ENCODE peak calls at places on chromosomes 12 and 14, in seven cellular contexts. F, G, B, M, Q, K and E are unnamed samples.

GRCh38 chr12:62632521-62632920 is 165.9 kb downstream of the MON2 start:
- DNase-seq in G (peak; percentile 73), F (peak; percentile 45), B (no peak), K (no peak), M (peak; percentile 19), Q (no peak), E (peak; percentile 30)

GRCh38 chr14:76784881-76785280 is 23.6 kb downstream of the VASH1 start:
- DNase-seq in G (peak; percentile 85), M (peak; percentile 32), Q (peak; percentile 98), B (peak; percentile 52), K (no peak), F (no peak), E (no peak)

GRCh38 chr14:75126121-75126544 is 715 bp downstream of the NEK9 start:
- DNase-seq in K (no peak), Q (no peak), B (no peak), F (no peak), M (no peak), G (no peak), E (no peak)

GRCh38 chr12:70240677-70241076 is 2.6 kb upstream of the CNOT2 start:
- DNase-seq in Q (no peak), F (no peak), K (no peak), M (no peak), B (peak; percentile 43), G (no peak), E (no peak)

GRCh38 chr14:65301862-65302539 is 110.5 kb upstream of the FUT8 start:
- DNase-seq in B (no peak), Q (no peak), M (no peak), G (no peak), K (no peak), F (no peak), E (no peak)

GRCh38 chr12:32039341-32039740 is 67.3 kb upstream of the BICD1 start:
- DNase-seq in M (no peak), Q (no peak), B (no peak), K (no peak), F (no peak), G (peak; percentile 11), E (no peak)

GRCh38 chr12:44774815-44775411 is 101.2 kb downstream of the NELL2 start:
- DNase-seq in K (no peak), G (no peak), B (peak; percentile 21), Q (no peak), M (no peak), F (no peak), E (no peak)

GRCh38 chr12:12182926-12183325 is 83.9 kb downstream of the LRP6 start:
- DNase-seq in F (no peak), G (peak; percentile 77), M (peak; percentile 48), B (no peak), K (peak; percentile 34), Q (no peak), E (no peak)

GRCh38 chr12:85310456-85311076 is 30.5 kb downstream of the ALX1 start:
- DNase-seq in M (peak; percentile 7), G (no peak), F (no peak), Q (no peak), K (no peak), B (no peak), E (no peak)

GRCh38 chr12:52203126-52203921 is 11.5 kb upstream of the KRT80 start:
- DNase-seq in B (no peak), G (peak; percentile 74), M (peak; percentile 10), Q (peak; percentile 63), F (peak; percentile 70), K (peak; percentile 90), E (no peak)

GRCh38 chr12:100666588-100666987 is 93.1 kb downstream of the GAS2L3 start:
- DNase-seq in G (no peak), M (no peak), Q (no peak), B (no peak), F (no peak), K (no peak), E (no peak)

GRCh38 chr12:104681012-104681690 is 224.4 kb downstream of the CHST11 start:
- DNase-seq in Q (no peak), K (no peak), B (no peak), F (no peak), G (no peak), M (no peak), E (no peak)

GRCh38 chr14:100083706-100084105 is 18.5 kb downstream of the EVL start:
- DNase-seq in Q (no peak), K (no peak), G (no peak), F (no peak), B (no peak), M (no peak), E (no peak)

GRCh38 chr12:20211537-20211936 is 156.8 kb upstream of the PDE3A start:
- DNase-seq in M (no peak), Q (no peak), B (no peak), K (no peak), G (no peak), F (no peak), E (no peak)

GRCh38 chr12:25771062-25771461 is 187.4 kb upstream of the RASSF8 start:
- DNase-seq in K (no peak), Q (no peak), M (no peak), F (no peak), G (no peak), B (no peak), E (no peak)

GRCh38 chr12:106179086-106179485 is 40.3 kb upstream of the NUAK1 start:
- DNase-seq in Q (peak; percentile 92), B (no peak), F (no peak), G (no peak), K (no peak), M (no peak), E (no peak)

GRCh38 chr14:90545966-90546751 is 149.3 kb downstream of the CALM1 start:
- DNase-seq in M (no peak), B (no peak), K (no peak), G (peak; percentile 43), Q (peak; percentile 82), F (no peak), E (no peak)

GRCh38 chr14:75229576-75229922 is 49.1 kb upstream of the FOS start:
- DNase-seq in B (no peak), Q (no peak), M (no peak), F (no peak), K (no peak), G (no peak), E (no peak)

GRCh38 chr14:55921516-55921915 is 196.7 kb upstream of the PELI2 start:
- DNase-seq in Q (no peak), F (no peak), M (no peak), B (no peak), K (no peak), G (no peak), E (no peak)

GRCh38 chr12:63294327-63294632 is 143.3 kb upstream of the AVPR1A start:
- DNase-seq in K (no peak), M (no peak), G (peak; percentile 89), F (peak; percentile 27), Q (no peak), B (no peak), E (peak; percentile 25)

GRCh38 chr14:102828201-102828600 is 51.0 kb downstream of the TRAF3 start:
- DNase-seq in M (no peak), G (peak; percentile 26), B (no peak), K (no peak), Q (no peak), F (no peak), E (no peak)

GRCh38 chr12:57456145-57456700 is 1.1 kb downstream of the INHBE start:
- DNase-seq in Q (peak; percentile 43), F (no peak), K (no peak), G (peak; percentile 63), M (peak; percentile 60), B (peak; percentile 31), E (no peak)

GRCh38 chr12:57049890-57050289 is at the start of gene MYO1A:
- DNase-seq in F (no peak), K (no peak), Q (no peak), G (peak; percentile 41), B (no peak), M (no peak), E (no peak)

GRCh38 chr12:122081108-122081696 is 2.6 kb downstream of the MLXIP start:
- DNase-seq in G (peak; percentile 36), K (no peak), B (no peak), M (no peak), Q (no peak), F (no peak), E (no peak)

GRCh38 chr12:34286934-34287333 is 264.6 kb downstream of the ALG10 start:
- DNase-seq in Q (no peak), F (no peak), G (no peak), K (no peak), M (no peak), B (no peak), E (no peak)

GRCh38 chr12:62848418-62848817 is 86.5 kb downstream of the PPM1H start:
- DNase-seq in B (no peak), M (no peak), K (no peak), G (peak; percentile 85), Q (no peak), F (peak; percentile 51), E (no peak)

GRCh38 chr12:95169368-95169767 is 47.9 kb downstream of the FGD6 start:
- DNase-seq in M (no peak), G (peak; percentile 75), K (no peak), F (no peak), B (no peak), Q (no peak), E (no peak)

GRCh38 chr14:77804592-77804991 is 4.7 kb downstream of the ADCK1 start:
- DNase-seq in Q (peak; percentile 61), G (no peak), F (no peak), M (no peak), K (no peak), B (no peak), E (no peak)

GRCh38 chr12:835754-836493 is 83.5 kb downstream of the WNK1 start:
- DNase-seq in F (no peak), M (no peak), G (no peak), B (no peak), Q (no peak), K (no peak), E (no peak)